ENCODE peak calls at places on chromosomes 1 and 21, in five cellular contexts. One of them, this sample, is unnamed.

GRCh38 chr1:205584732-205585131 is 47.1 kb downstream of the ELK4 start:
- DNase-seq in H9: peak
- DNase-seq in fibroblast of lung: no peak
- DNase-seq in A172: no peak
- DNase-seq in psoas muscle: no peak
- DNase-seq in this sample: no peak

GRCh38 chr21:38798481-38798882 is 7.2 kb upstream of the ETS2 start:
- DNase-seq in H9: peak
- DNase-seq in fibroblast of lung: no peak
- DNase-seq in A172: peak
- DNase-seq in psoas muscle: no peak
- DNase-seq in this sample: no peak

GRCh38 chr1:53413175-53414001 is 45.8 kb upstream of the DMRTB1 start:
- DNase-seq in H9: no peak
- DNase-seq in fibroblast of lung: peak
- DNase-seq in A172: peak
- DNase-seq in psoas muscle: no peak
- DNase-seq in this sample: peak

GRCh38 chr1:32716312-32717126 is 13.9 kb upstream of the SYNC start:
- DNase-seq in H9: peak
- DNase-seq in fibroblast of lung: no peak
- DNase-seq in A172: peak
- DNase-seq in psoas muscle: peak
- DNase-seq in this sample: no peak

GRCh38 chr1:81021134-81021533 is 779.6 kb upstream of the ADGRL2 start:
- DNase-seq in H9: no peak
- DNase-seq in fibroblast of lung: peak
- DNase-seq in A172: no peak
- DNase-seq in psoas muscle: no peak
- DNase-seq in this sample: no peak

GRCh38 chr1:51058863-51059262 is 43.2 kb upstream of the C1orf185 start:
- DNase-seq in H9: peak
- DNase-seq in fibroblast of lung: peak
- DNase-seq in A172: no peak
- DNase-seq in psoas muscle: no peak
- DNase-seq in this sample: no peak

GRCh38 chr21:16797530-16797929 is 715.3 kb upstream of the CXADR start:
- DNase-seq in H9: no peak
- DNase-seq in fibroblast of lung: no peak
- DNase-seq in A172: no peak
- DNase-seq in psoas muscle: no peak
- DNase-seq in this sample: no peak

GRCh38 chr1:89615676-89616598 is 17.0 kb upstream of the LRRC8C start:
- DNase-seq in H9: peak
- DNase-seq in fibroblast of lung: no peak
- DNase-seq in A172: no peak
- DNase-seq in psoas muscle: no peak
- DNase-seq in this sample: no peak

GRCh38 chr21:14968029-14968428 is 96.8 kb downstream of the NRIP1 start:
- DNase-seq in H9: no peak
- DNase-seq in fibroblast of lung: no peak
- DNase-seq in A172: no peak
- DNase-seq in psoas muscle: no peak
- DNase-seq in this sample: no peak

GRCh38 chr1:22150923-22151322 is 8.0 kb upstream of the WNT4 start:
- DNase-seq in H9: no peak
- DNase-seq in fibroblast of lung: no peak
- DNase-seq in A172: no peak
- DNase-seq in psoas muscle: no peak
- DNase-seq in this sample: no peak

GRCh38 chr1:30804822-30805221 is 47.2 kb upstream of the LAPTM5 start:
- DNase-seq in H9: no peak
- DNase-seq in fibroblast of lung: no peak
- DNase-seq in A172: no peak
- DNase-seq in psoas muscle: no peak
- DNase-seq in this sample: no peak

GRCh38 chr21:42009018-42009830 is 936 bp downstream of the ZBTB21 start:
- DNase-seq in H9: peak
- DNase-seq in fibroblast of lung: peak
- DNase-seq in A172: peak
- DNase-seq in psoas muscle: peak
- DNase-seq in this sample: no peak

GRCh38 chr1:209800984-209801834 is 4.7 kb downstream of the IRF6 start:
- DNase-seq in H9: no peak
- DNase-seq in fibroblast of lung: no peak
- DNase-seq in A172: no peak
- DNase-seq in psoas muscle: peak
- DNase-seq in this sample: no peak

GRCh38 chr1:175072131-175072941 is 4.7 kb downstream of the TNN start:
- DNase-seq in H9: peak
- DNase-seq in fibroblast of lung: peak
- DNase-seq in A172: peak
- DNase-seq in psoas muscle: peak
- DNase-seq in this sample: peak

GRCh38 chr1:23673086-23673813 is 18.4 kb upstream of the RPL11 start:
- DNase-seq in H9: peak
- DNase-seq in fibroblast of lung: peak
- DNase-seq in A172: peak
- DNase-seq in psoas muscle: peak
- DNase-seq in this sample: peak

GRCh38 chr1:115229016-115229415 is 109.0 kb downstream of the NGF start:
- DNase-seq in H9: no peak
- DNase-seq in fibroblast of lung: no peak
- DNase-seq in A172: no peak
- DNase-seq in psoas muscle: no peak
- DNase-seq in this sample: no peak

GRCh38 chr1:29647581-29647980 is 411.3 kb downstream of the PTPRU start:
- DNase-seq in H9: no peak
- DNase-seq in fibroblast of lung: peak
- DNase-seq in A172: no peak
- DNase-seq in psoas muscle: no peak
- DNase-seq in this sample: no peak

GRCh38 chr1:29243863-29244185 is 7.5 kb downstream of the PTPRU start:
- DNase-seq in H9: no peak
- DNase-seq in fibroblast of lung: peak
- DNase-seq in A172: peak
- DNase-seq in psoas muscle: no peak
- DNase-seq in this sample: no peak

GRCh38 chr1:85461216-85461945 is 3.6 kb downstream of the DDAH1 start:
- DNase-seq in H9: no peak
- DNase-seq in fibroblast of lung: no peak
- DNase-seq in A172: no peak
- DNase-seq in psoas muscle: no peak
- DNase-seq in this sample: no peak

GRCh38 chr1:155130272-155131006 is 2.8 kb downstream of the EFNA1 start:
- DNase-seq in H9: no peak
- DNase-seq in fibroblast of lung: no peak
- DNase-seq in A172: no peak
- DNase-seq in psoas muscle: no peak
- DNase-seq in this sample: no peak

GRCh38 chr1:29674625-29675326 is 438.5 kb downstream of the PTPRU start:
- DNase-seq in H9: peak
- DNase-seq in fibroblast of lung: no peak
- DNase-seq in A172: no peak
- DNase-seq in psoas muscle: no peak
- DNase-seq in this sample: no peak

GRCh38 chr1:202343652-202344349 is 2.1 kb upstream of the UBE2T start:
- DNase-seq in H9: no peak
- DNase-seq in fibroblast of lung: peak
- DNase-seq in A172: peak
- DNase-seq in psoas muscle: no peak
- DNase-seq in this sample: no peak

This sample was measured in fibroblast of the conjunctiva.